ENCODE peak calls at places on chromosome 18, in five cellular contexts. M is sigmoid colon, Y is AG04450, O is brain microvascular endothelial cell, N is Karpas-422. K is an unnamed sample. For H3K27me3, the result is how much of the 10 kb centered on the place peaks cover.

GRCh38 chr18:6917082-6917481 is 187.6 kb downstream of the ARHGAP28 start:
- DNase-seq in M (no peak), O (no peak), N (no peak), Y (no peak), K (no peak)

GRCh38 chr18:35730738-35731370 is 149.3 kb downstream of the GALNT1 start:
- DNase-seq in N (no peak), M (no peak), Y (no peak), O (no peak), K (no peak)

GRCh38 chr18:21740474-21740723 is 193 bp upstream of the MIB1 start:
- DNase-seq in M (peak), O (peak), Y (no peak), N (peak), K (no peak)

GRCh38 chr18:10404148-10404547 is 50.3 kb upstream of the APCDD1 start:
- DNase-seq in O (no peak), Y (no peak), N (no peak), M (no peak), K (no peak)

GRCh38 chr18:33751613-33752221 is 173.7 kb downstream of the ASXL3 start:
- DNase-seq in Y (no peak), N (peak), O (no peak), M (no peak), K (no peak)

GRCh38 chr18:26549103-26549485 is 741 bp upstream of the KCTD1 start:
- DNase-seq in Y (no peak), M (peak), O (no peak), N (peak), K (no peak)

GRCh38 chr18:78682716-78683115 is 296.9 kb upstream of the SALL3 start:
- DNase-seq in N (no peak), Y (no peak), O (no peak), M (peak), K (no peak)

GRCh38 chr18:62425465-62426190 is 97.2 kb upstream of the ZCCHC2 start:
- DNase-seq in N (peak), O (peak), M (peak), Y (peak), K (peak)

GRCh38 chr18:250685-251084 is 17.2 kb downstream of the THOC1 start:
- DNase-seq in Y (peak), N (no peak), O (no peak), M (no peak), K (peak)

GRCh38 chr18:50776383-50776782 is 43.4 kb downstream of the MRO start:
- DNase-seq in N (no peak), O (no peak), Y (no peak), M (no peak), K (no peak)

GRCh38 chr18:50559750-50560680 is at the start of gene MAPK4:
- DNase-seq in N (no peak), M (peak), O (no peak), Y (no peak), K (peak)

GRCh38 chr18:46910856-46911255 is 6.5 kb downstream of the PIAS2 start:
- DNase-seq in N (no peak), Y (no peak), M (no peak), O (no peak), K (no peak)

GRCh38 chr18:79795446-79795845 is 2.3 kb upstream of the KCNG2 start:
- DNase-seq in O (no peak), M (no peak), Y (no peak), N (no peak), K (no peak)
- H3K27me3 ChIP-seq in O (under half), M (under half), Y (under half), N (under half), K (under half)

GRCh38 chr18:39198376-39198775 is 1632.8 kb upstream of the CELF4 start:
- DNase-seq in Y (no peak), O (no peak), M (no peak), N (no peak), K (no peak)

GRCh38 chr18:39200153-39200552 is 1634.6 kb upstream of the CELF4 start:
- DNase-seq in N (no peak), O (no peak), M (no peak), Y (no peak), K (no peak)

GRCh38 chr18:39199231-39199855 is 1633.7 kb upstream of the CELF4 start:
- DNase-seq in Y (no peak), M (no peak), N (no peak), O (no peak), K (no peak)
- H3K27ac ChIP-seq in Y (no peak), M (no peak), N (no peak), O (no peak), K (no peak)

GRCh38 chr18:37486848-37487247 is 78.8 kb downstream of the CELF4 start:
- DNase-seq in M (no peak), Y (no peak), N (no peak), O (no peak), K (peak)
- H3K27me3 ChIP-seq in M (under half), Y (under half), N (under half), O (under half), K (under half)

DNA sequence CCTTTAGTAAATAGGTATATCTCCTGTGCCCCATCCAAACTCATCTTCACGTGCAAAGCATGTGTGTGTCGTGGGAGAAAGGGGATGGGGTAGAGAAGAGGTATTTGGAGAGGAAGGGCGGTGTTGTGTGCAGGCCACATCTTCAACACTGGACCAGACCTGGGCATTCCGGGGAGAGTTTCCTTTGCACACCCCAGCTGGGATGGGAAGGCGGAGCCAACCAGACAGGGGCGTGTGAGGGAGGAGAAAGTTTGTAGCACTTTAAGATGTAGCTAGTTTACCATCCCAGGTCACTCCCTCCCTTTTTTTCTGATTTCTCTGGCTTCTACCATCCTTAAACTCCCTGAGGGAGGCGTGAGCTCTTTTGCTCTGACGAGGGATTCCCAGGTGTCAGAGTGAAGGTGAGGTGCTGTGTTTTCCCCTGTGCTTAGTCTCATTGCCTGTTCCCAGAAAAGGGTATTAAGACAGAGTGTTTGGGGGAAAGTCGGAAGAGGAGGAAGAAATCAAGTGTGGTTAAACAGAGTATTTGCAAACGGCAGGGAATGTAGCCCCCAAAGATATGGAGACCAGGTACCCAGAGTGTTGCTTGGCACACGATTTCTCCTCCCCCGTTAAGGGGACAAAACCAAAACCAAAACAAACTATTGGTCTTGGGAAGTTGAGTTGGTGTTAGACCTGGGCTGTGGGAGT is 1.6 kb downstream of the SETBP1 start:
- DNase-seq in Y (no peak), M (peak), N (no peak), O (no peak), K (peak)
- H3K27ac ChIP-seq in Y (no peak), M (peak), N (no peak), O (no peak), K (no peak)

GRCh38 chr18:8799593-8799992 is 94.2 kb downstream of the MTCL1 start:
- DNase-seq in Y (no peak), O (no peak), N (no peak), M (no peak), K (no peak)
- H3K27me3 ChIP-seq in Y (under half), O (under half), N (under half), M (under half), K (under half)

DNA sequence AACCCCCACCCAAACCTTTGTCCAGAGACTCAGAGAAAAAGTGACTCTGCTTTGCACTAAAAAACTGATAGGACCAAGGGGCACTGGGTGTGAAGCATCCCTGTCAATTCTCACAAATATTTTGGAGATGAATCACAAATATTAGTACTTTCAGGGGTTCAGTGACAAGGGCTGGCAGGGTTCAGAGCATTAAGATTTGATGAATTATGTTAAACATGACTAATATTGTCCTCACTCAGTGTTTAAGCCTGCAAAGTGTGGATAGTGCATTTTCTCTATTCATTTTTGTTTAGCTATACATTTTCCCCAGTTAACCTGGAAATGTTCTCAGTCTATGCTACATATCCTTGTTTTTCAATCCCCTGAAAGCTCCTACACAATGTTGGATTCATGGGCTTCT is 65.3 kb upstream of the CCDC68 start:
- DNase-seq in N (no peak), Y (no peak), M (no peak), O (no peak), K (no peak)
- H3K27ac ChIP-seq in N (no peak), Y (no peak), M (no peak), O (no peak), K (no peak)

DNA sequence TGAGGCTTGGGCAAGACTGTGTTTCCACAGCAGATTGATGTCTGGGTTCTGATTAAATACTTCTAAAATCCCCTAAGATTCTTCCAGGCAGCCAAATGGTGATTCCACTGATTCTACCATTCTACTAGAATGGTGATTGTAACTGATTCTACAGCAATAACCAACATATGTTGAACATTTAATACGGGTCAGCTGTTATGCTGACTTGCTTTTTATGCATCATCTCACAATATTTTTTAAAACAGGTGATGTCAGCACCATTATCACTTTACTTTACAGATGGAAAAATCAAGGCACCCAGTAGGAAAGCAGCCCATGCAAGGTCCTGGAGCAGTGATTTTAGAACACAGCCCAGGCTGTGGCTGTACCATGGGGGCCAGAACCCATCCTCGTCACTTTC is 37.5 kb downstream of the TIMM21 start:
- DNase-seq in O (no peak), M (no peak), N (no peak), Y (no peak), K (no peak)
- H3K27me3 ChIP-seq in O (under half), M (under half), N (under half), Y (under half), K (under half)

DNA sequence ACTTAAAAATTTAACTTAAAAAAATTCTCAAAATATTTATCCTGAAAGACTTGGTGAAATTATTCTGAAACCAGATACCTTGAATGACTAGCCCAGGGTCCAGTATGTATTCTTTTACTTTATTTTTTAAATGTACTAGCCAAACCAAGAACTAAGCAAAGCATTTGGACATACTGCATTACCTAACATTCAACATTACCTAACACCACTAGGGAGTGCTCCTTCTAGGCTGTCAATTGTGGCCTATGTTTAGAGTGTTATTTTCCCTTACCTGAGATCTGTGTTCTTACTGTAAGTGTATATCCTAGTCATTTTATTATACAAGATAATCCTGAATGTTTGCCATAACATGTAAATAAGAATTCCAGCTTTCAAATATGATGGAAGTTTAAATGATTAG is 496.6 kb downstream of the PTPRM start:
- DNase-seq in O (no peak), M (no peak), N (no peak), Y (no peak), K (no peak)
- H3K27ac ChIP-seq in O (no peak), M (no peak), N (no peak), Y (no peak), K (no peak)

GRCh38 chr18:70464343-70465114 is 175.7 kb downstream of the SOCS6 start:
- DNase-seq in O (peak), Y (no peak), M (peak), N (no peak), K (peak)

GRCh38 chr18:70469916-70470315 is 181.1 kb downstream of the SOCS6 start:
- DNase-seq in O (no peak), N (no peak), M (no peak), Y (no peak), K (no peak)

GRCh38 chr18:70463085-70463484 is 174.2 kb downstream of the SOCS6 start:
- DNase-seq in Y (no peak), N (no peak), M (no peak), O (no peak), K (no peak)

DNA sequence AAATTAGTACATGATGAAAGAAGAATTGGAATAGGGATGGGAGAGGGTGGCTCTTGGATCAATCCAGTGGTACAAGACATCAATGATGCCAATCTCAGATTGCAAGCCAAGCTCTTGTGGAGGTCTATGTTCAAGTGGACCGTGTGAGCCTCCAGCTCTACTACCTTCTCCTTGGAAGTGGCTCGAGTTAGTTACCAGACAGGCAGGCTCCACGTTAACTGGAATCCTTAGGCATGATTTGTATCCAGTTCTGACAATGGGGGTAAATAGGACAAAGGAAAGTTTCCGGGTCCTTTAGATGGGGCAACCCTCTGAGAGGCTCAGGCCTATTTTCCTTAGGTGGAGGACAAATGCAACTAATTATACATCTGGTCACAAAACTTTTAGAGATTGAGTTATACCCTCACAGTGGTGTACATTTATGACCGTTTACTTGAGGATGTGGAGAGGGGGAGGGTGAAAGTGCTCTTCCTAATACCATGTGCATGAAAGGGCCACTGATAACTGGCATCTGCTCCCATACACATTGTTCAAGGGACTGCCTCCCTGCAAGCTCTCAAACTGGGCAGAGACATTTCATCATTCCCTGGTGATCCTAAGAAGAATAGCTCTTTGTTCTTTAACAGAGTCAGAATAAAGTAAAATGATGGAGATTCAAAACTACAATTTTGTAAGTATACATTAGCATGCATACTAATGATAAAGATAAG is 180.2 kb downstream of the SOCS6 start:
- DNase-seq in Y (no peak), N (no peak), M (no peak), O (no peak), K (no peak)
- H3K27me3 ChIP-seq in Y (under half), N (under half), M (under half), O (under half), K (under half)

GRCh38 chr18:77113361-77114069 is 19.1 kb downstream of the MBP start:
- DNase-seq in N (no peak), O (no peak), M (no peak), Y (no peak), K (no peak)

GRCh38 chr18:77110400-77110799 is 22.2 kb downstream of the MBP start:
- DNase-seq in N (no peak), Y (no peak), O (no peak), M (no peak), K (no peak)

GRCh38 chr18:77112161-77112801 is 20.3 kb downstream of the MBP start:
- DNase-seq in N (no peak), Y (no peak), O (no peak), M (peak), K (no peak)

GRCh38 chr18:77110936-77111335 is 21.6 kb downstream of the MBP start:
- DNase-seq in Y (no peak), O (no peak), M (no peak), N (no peak), K (no peak)

GRCh38 chr18:77111449-77112160 is 21.0 kb downstream of the MBP start:
- DNase-seq in Y (no peak), O (no peak), M (peak), N (no peak), K (no peak)
- H3K27ac ChIP-seq in Y (no peak), O (no peak), M (peak), N (no peak), K (no peak)

K was measured in osteoblast.